ENCODE peak calls at places on chromosomes 4 and X, in five cellular contexts. K, W, E, F and Q are unnamed samples. For H3K4me1, the result is how much of the 10 kb centered on the place peaks cover.

GRCh38 chrX:154779261-154779660 is 16.6 kb downstream of the DKC1 start:
- DNase-seq in K (no peak), W (no peak), E (no peak), F (no peak), Q (no peak)

GRCh38 chr4:105122334-105122733 is 24.3 kb upstream of the TET2 start:
- DNase-seq in K (no peak), W (no peak), E (peak), F (no peak), Q (peak)

GRCh38 chr4:124322234-124322831 is 390.2 kb downstream of the ANKRD50 start:
- DNase-seq in K (no peak), W (no peak), E (peak), F (no peak), Q (peak)

GRCh38 chrX:17412692-17413091 is 37.7 kb downstream of the NHS start:
- DNase-seq in K (no peak), W (no peak), E (no peak), F (no peak), Q (no peak)

GRCh38 chr4:118351851-118352827 is 664 bp downstream of the PRSS12 start:
- DNase-seq in K (no peak), W (no peak), E (peak), F (peak), Q (peak)

GRCh38 chr4:59240030-59240429 is 1960.1 kb upstream of the ADGRL3 start:
- DNase-seq in K (no peak), W (no peak), E (no peak), F (no peak), Q (no peak)

GRCh38 chrX:9466115-9466495 is 1.2 kb downstream of the TBL1X start:
- DNase-seq in K (no peak), W (peak), E (peak), F (peak), Q (peak)

GRCh38 chr4:6011686-6012085 is 6.5 kb downstream of the C4orf50 start:
- DNase-seq in K (no peak), W (no peak), E (no peak), F (no peak), Q (no peak)

GRCh38 chrX:19879181-19879580 is 8.2 kb downstream of the SH3KBP1 start:
- DNase-seq in K (no peak), W (no peak), E (no peak), F (no peak), Q (no peak)
- H3K4me1 ChIP-seq in K (under half), W (under half), E (under half), F (under half), Q (under half)

GRCh38 chrX:13694359-13694758 is 5.4 kb downstream of the RAB9A start:
- DNase-seq in K (no peak), W (no peak), E (no peak), F (no peak), Q (no peak)

GRCh38 chrX:13690836-13691235 is 1.9 kb downstream of the RAB9A start:
- DNase-seq in K (no peak), W (peak), E (no peak), F (no peak), Q (no peak)

GRCh38 chrX:13693341-13693871 is 4.5 kb downstream of the RAB9A start:
- DNase-seq in K (no peak), W (no peak), E (no peak), F (no peak), Q (no peak)

GRCh38 chrX:13691845-13692334 is 3.0 kb downstream of the RAB9A start:
- DNase-seq in K (no peak), W (no peak), E (no peak), F (no peak), Q (no peak)

DNA sequence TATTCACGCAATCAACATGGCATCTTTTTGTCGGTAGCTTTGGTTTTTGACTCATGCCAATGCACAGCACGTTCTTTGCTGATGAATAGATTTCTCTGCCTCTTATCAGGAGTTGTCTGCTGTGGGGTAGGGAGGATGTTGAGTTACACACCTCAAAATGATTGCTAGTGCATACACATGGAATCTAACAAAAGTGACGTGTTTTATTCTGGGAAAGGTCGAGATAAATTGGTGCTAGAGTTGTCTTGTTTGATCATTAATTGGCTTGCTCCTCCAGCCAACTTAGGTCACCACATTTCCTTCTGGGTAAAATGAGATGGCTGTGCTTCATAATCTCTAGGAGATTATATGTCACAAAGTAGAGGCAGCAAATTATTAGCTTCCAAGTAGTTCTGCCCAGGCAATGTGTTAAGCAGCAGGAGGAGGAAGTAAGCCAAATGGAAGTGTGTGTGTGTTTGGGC is 3.9 kb downstream of the RAB9A start:
- DNase-seq in K (no peak), W (no peak), E (no peak), F (no peak), Q (no peak)
- H3K4me1 ChIP-seq in K (half or more), W (under half), E (under half), F (half or more), Q (under half)

GRCh38 chr4:26953770-26954423 is 93.3 kb downstream of the STIM2 start:
- DNase-seq in K (no peak), W (no peak), E (no peak), F (no peak), Q (no peak)
- H3K4me1 ChIP-seq in K (under half), W (under half), E (under half), F (under half), Q (under half)

DNA sequence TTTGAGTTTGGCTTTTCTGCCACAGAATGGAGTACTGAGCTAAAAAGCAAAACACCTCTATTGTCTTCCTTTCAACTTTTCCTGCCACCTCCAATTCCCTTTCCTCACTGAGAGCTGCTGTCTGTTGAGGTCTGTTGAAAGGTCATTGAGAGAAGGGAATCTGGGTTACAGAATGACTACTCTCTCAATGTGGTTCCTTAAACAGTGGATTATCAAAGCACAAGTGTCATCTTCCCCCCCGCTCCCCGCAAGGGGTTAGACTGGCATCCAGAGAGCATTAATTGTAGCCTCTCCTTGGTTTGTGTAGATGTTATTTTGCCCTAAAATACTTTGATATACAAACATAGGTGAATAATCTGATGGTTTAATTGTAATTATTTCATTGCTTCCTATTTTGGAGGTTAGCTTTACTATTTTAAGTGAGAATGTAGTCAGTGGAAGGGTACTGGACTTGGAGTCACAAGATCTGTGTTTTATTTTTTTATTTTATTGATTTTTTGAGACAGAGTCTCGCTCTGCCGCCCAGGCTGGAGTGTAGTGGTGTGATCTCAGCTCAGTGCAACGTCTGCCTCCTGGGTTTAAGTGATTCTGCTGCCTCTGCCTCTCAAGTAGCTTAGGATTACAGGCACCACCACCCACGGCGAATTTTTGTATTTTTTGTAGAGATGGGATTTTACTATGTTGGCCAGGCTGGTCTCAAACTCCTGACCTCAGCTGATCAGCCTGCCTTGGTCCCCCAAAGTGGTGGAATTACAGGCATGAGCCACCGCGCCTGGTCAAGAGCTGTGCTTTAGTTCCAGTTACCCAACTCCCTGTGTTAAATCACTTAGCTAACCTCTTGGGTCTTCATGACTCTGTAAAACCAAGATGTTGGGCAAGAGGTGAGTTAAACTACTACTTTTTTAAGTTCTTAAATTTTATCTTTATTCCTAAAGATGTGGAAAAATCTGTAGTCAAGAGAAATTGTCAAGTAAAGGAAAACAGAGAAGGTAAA is 11.0 kb downstream of the USP9X start:
- DNase-seq in K (no peak), W (no peak), E (no peak), F (no peak), Q (no peak)
- H3K4me1 ChIP-seq in K (half or more), W (under half), E (under half), F (half or more), Q (under half)

GRCh38 chr4:183659029-183659870 is at the start of the genes RWDD4 and TRAPPC11:
- DNase-seq in K (peak), W (peak), E (peak), F (peak), Q (peak)
- H3K4me1 ChIP-seq in K (under half), W (under half), E (under half), F (under half), Q (under half)

GRCh38 chr4:7778524-7779193 is 161.0 kb downstream of the AFAP1 start:
- DNase-seq in K (no peak), W (no peak), E (no peak), F (no peak), Q (no peak)

GRCh38 chr4:7777871-7778523 is 161.7 kb downstream of the AFAP1 start:
- DNase-seq in K (no peak), W (no peak), E (no peak), F (no peak), Q (no peak)

GRCh38 chr4:7779194-7779768 is 160.4 kb downstream of the AFAP1 start:
- DNase-seq in K (no peak), W (no peak), E (no peak), F (no peak), Q (no peak)

GRCh38 chr4:7775396-7775795 is 164.3 kb downstream of the AFAP1 start:
- DNase-seq in K (no peak), W (no peak), E (no peak), F (no peak), Q (no peak)

GRCh38 chr4:7777017-7777710 is 162.5 kb downstream of the AFAP1 start:
- DNase-seq in K (no peak), W (no peak), E (no peak), F (no peak), Q (no peak)
- H3K4me1 ChIP-seq in K (under half), W (under half), E (under half), F (under half), Q (under half)